ENCODE peak calls at places on chromosome 19, in six cellular contexts. One of them, this sample, is unnamed.

GRCh38 chr19:5192568-5192967 is 148.0 kb downstream of the PTPRS start:
- DNase-seq in fibroblast of pulmonary artery: no peak
- DNase-seq in NCI-H1417: no peak
- DNase-seq in HT1080: no peak
- DNase-seq in stimulated activated CD8-positive, alpha-beta memory T cell treated with anti-CD3 and anti-CD28 coated beads, Interleukin-4, amount 100 ng/mL, for 1 hour: no peak
- DNase-seq in heart left ventricle: no peak
- DNase-seq in this sample: no peak

GRCh38 chr19:10206226-10206873 is 11.6 kb upstream of the DNMT1 start:
- DNase-seq in fibroblast of pulmonary artery: peak; percentile 63
- DNase-seq in NCI-H1417: no peak
- DNase-seq in stimulated activated CD8-positive, alpha-beta memory T cell treated with anti-CD3 and anti-CD28 coated beads, Interleukin-4, amount 100 ng/mL, for 1 hour: no peak
- DNase-seq in heart left ventricle: no peak
- DNase-seq in HT1080: peak; percentile 71
- DNase-seq in this sample: peak; percentile 77

GRCh38 chr19:44939668-44940067 is 2.4 kb upstream of the APOC4 start:
- DNase-seq in HT1080: no peak
- DNase-seq in stimulated activated CD8-positive, alpha-beta memory T cell treated with anti-CD3 and anti-CD28 coated beads, Interleukin-4, amount 100 ng/mL, for 1 hour: no peak
- DNase-seq in heart left ventricle: no peak
- DNase-seq in fibroblast of pulmonary artery: no peak
- DNase-seq in NCI-H1417: no peak
- DNase-seq in this sample: no peak

GRCh38 chr19:34351382-34351802 is 13.6 kb upstream of the GPI start:
- DNase-seq in stimulated activated CD8-positive, alpha-beta memory T cell treated with anti-CD3 and anti-CD28 coated beads, Interleukin-4, amount 100 ng/mL, for 1 hour: no peak
- DNase-seq in fibroblast of pulmonary artery: no peak
- DNase-seq in HT1080: peak; percentile 48
- DNase-seq in heart left ventricle: no peak
- DNase-seq in NCI-H1417: peak; percentile 34
- DNase-seq in this sample: no peak

GRCh38 chr19:49506575-49507105 is 5.8 kb upstream of the FCGRT start:
- DNase-seq in heart left ventricle: peak; percentile 44
- DNase-seq in fibroblast of pulmonary artery: peak; percentile 68
- DNase-seq in HT1080: peak; percentile 55
- DNase-seq in stimulated activated CD8-positive, alpha-beta memory T cell treated with anti-CD3 and anti-CD28 coated beads, Interleukin-4, amount 100 ng/mL, for 1 hour: peak; percentile 61
- DNase-seq in NCI-H1417: peak; percentile 79
- DNase-seq in this sample: peak; percentile 36

GRCh38 chr19:2714531-2715269 is 6.5 kb downstream of the DIRAS1 start:
- DNase-seq in fibroblast of pulmonary artery: no peak
- DNase-seq in HT1080: no peak
- DNase-seq in heart left ventricle: no peak
- DNase-seq in stimulated activated CD8-positive, alpha-beta memory T cell treated with anti-CD3 and anti-CD28 coated beads, Interleukin-4, amount 100 ng/mL, for 1 hour: no peak
- DNase-seq in NCI-H1417: no peak
- DNase-seq in this sample: no peak

GRCh38 chr19:53254451-53255341 is at the start of gene ZNF677:
- DNase-seq in HT1080: no peak
- DNase-seq in NCI-H1417: peak; percentile 87
- DNase-seq in stimulated activated CD8-positive, alpha-beta memory T cell treated with anti-CD3 and anti-CD28 coated beads, Interleukin-4, amount 100 ng/mL, for 1 hour: peak; percentile 70
- DNase-seq in heart left ventricle: peak; percentile 98
- DNase-seq in fibroblast of pulmonary artery: peak; percentile 92
- DNase-seq in this sample: peak; percentile 48

GRCh38 chr19:308471-309205 is 17.4 kb upstream of the PLPP2 start:
- DNase-seq in heart left ventricle: no peak
- DNase-seq in HT1080: no peak
- DNase-seq in fibroblast of pulmonary artery: no peak
- DNase-seq in NCI-H1417: no peak
- DNase-seq in stimulated activated CD8-positive, alpha-beta memory T cell treated with anti-CD3 and anti-CD28 coated beads, Interleukin-4, amount 100 ng/mL, for 1 hour: no peak
- DNase-seq in this sample: no peak

GRCh38 chr19:35608250-35608649 is 4.3 kb upstream of the HAUS5 start:
- DNase-seq in stimulated activated CD8-positive, alpha-beta memory T cell treated with anti-CD3 and anti-CD28 coated beads, Interleukin-4, amount 100 ng/mL, for 1 hour: no peak
- DNase-seq in HT1080: no peak
- DNase-seq in fibroblast of pulmonary artery: no peak
- DNase-seq in heart left ventricle: no peak
- DNase-seq in NCI-H1417: no peak
- DNase-seq in this sample: no peak

GRCh38 chr19:49590971-49591730 is at the start of gene PRR12:
- DNase-seq in HT1080: peak; percentile 70
- DNase-seq in fibroblast of pulmonary artery: peak; percentile 77
- DNase-seq in NCI-H1417: peak; percentile 85
- DNase-seq in heart left ventricle: peak; percentile 62
- DNase-seq in stimulated activated CD8-positive, alpha-beta memory T cell treated with anti-CD3 and anti-CD28 coated beads, Interleukin-4, amount 100 ng/mL, for 1 hour: peak; percentile 34
- DNase-seq in this sample: peak; percentile 44

This sample was measured in NCI-H226.